ENCODE peak calls at places on chromosomes 3 and 15, in six cellular contexts. Q is NAMALWA; Y is activated naive CD4-positive, alpha-beta T cell treated with anti-CD3 and anti-CD28 coated beads for 36 hours; U is germinal center; O is stimulated activated CD4-positive, alpha-beta T cell treated with anti-CD3 and anti-CD28 coated beads, Interleukin-15, amount 100 ng/mL, for 1 hour; A is NCI-H1436. B is an unnamed sample.

GRCh38 chr3:39050020-39050419 is 1.7 kb downstream of the SCN11A start:
- DNase-seq in A (no peak), U (peak), O (no peak), Q (peak), Y (no peak), B (no peak)

GRCh38 chr3:148173836-148174235 is 523.9 kb upstream of the AGTR1 start:
- DNase-seq in U (no peak), Q (no peak), O (no peak), Y (no peak), A (no peak), B (no peak)

GRCh38 chr3:71651625-71652024 is 68.1 kb upstream of the FOXP1 start:
- DNase-seq in Q (no peak), Y (no peak), O (no peak), U (no peak), A (no peak), B (no peak)

GRCh38 chr3:127535901-127536817 is 54.4 kb downstream of the TPRA1 start:
- DNase-seq in Q (no peak), A (peak), Y (no peak), U (no peak), O (no peak), B (no peak)

GRCh38 chr3:187430576-187430975 is 62.4 kb downstream of the RTP4 start:
- DNase-seq in Y (no peak), O (no peak), U (no peak), A (no peak), Q (no peak), B (no peak)

GRCh38 chr3:101171797-101172196 is 148.6 kb downstream of the IMPG2 start:
- DNase-seq in U (no peak), Q (no peak), O (no peak), A (no peak), Y (no peak), B (no peak)

GRCh38 chr15:54017911-54018310 is 39.7 kb downstream of the UNC13C start:
- DNase-seq in O (no peak), Q (no peak), A (no peak), Y (no peak), U (no peak), B (no peak)

GRCh38 chr3:121552379-121552778 is 6.6 kb upstream of the POLQ start:
- DNase-seq in A (no peak), O (no peak), U (no peak), Q (no peak), Y (no peak), B (no peak)

GRCh38 chr3:57060089-57060829 is at the start of gene SPATA12:
- DNase-seq in Y (peak), U (no peak), A (no peak), O (no peak), Q (no peak), B (peak)

GRCh38 chr3:126439346-126439967 is 36.2 kb downstream of the ZXDC start:
- DNase-seq in Q (no peak), U (no peak), A (no peak), Y (no peak), O (no peak), B (no peak)

GRCh38 chr3:101279765-101280385 is 40.5 kb downstream of the IMPG2 start:
- DNase-seq in Q (no peak), U (no peak), O (no peak), Y (no peak), A (no peak), B (no peak)

GRCh38 chr3:88807471-88808090 is 299.8 kb upstream of the EPHA3 start:
- DNase-seq in Q (no peak), U (no peak), A (no peak), O (no peak), Y (no peak), B (no peak)

B was measured in SW 1271.